ENCODE peak calls at places on chromosomes 16 and 17, in eight cellular contexts. One of them, this sample, is unnamed.

GRCh38 chr17:69928586-69928985 is 146.4 kb upstream of the KCNJ16 start:
- DNase-seq in small intestine: no peak
- DNase-seq in stimulated activated CD8-positive, alpha-beta memory T cell treated with anti-CD3 and anti-CD28 coated beads, Interleukin-7, amount 100 ng/mL, for 1 hour: no peak
- DNase-seq in NCI-H1930: no peak
- DNase-seq in SW480: no peak
- DNase-seq in AG08396: no peak
- DNase-seq in hepatocyte: no peak
- DNase-seq in renal cortical epithelial cell: no peak
- DNase-seq in this sample: no peak

GRCh38 chr17:7834554-7834890 is 505 bp downstream of the KDM6B start:
- DNase-seq in small intestine: peak
- DNase-seq in stimulated activated CD8-positive, alpha-beta memory T cell treated with anti-CD3 and anti-CD28 coated beads, Interleukin-7, amount 100 ng/mL, for 1 hour: no peak
- DNase-seq in NCI-H1930: no peak
- DNase-seq in SW480: peak
- DNase-seq in AG08396: peak
- DNase-seq in hepatocyte: peak
- DNase-seq in renal cortical epithelial cell: peak
- DNase-seq in this sample: peak

GRCh38 chr17:31068291-31068690 is 26.5 kb upstream of the NF1 start:
- DNase-seq in small intestine: peak
- DNase-seq in stimulated activated CD8-positive, alpha-beta memory T cell treated with anti-CD3 and anti-CD28 coated beads, Interleukin-7, amount 100 ng/mL, for 1 hour: peak
- DNase-seq in NCI-H1930: peak
- DNase-seq in SW480: peak
- DNase-seq in AG08396: no peak
- DNase-seq in hepatocyte: peak
- DNase-seq in renal cortical epithelial cell: no peak
- DNase-seq in this sample: peak

GRCh38 chr17:47239663-47240374 is 13.8 kb upstream of the ITGB3 start:
- DNase-seq in small intestine: peak
- DNase-seq in stimulated activated CD8-positive, alpha-beta memory T cell treated with anti-CD3 and anti-CD28 coated beads, Interleukin-7, amount 100 ng/mL, for 1 hour: no peak
- DNase-seq in NCI-H1930: no peak
- DNase-seq in SW480: peak
- DNase-seq in AG08396: peak
- DNase-seq in hepatocyte: peak
- DNase-seq in renal cortical epithelial cell: peak
- DNase-seq in this sample: no peak

GRCh38 chr17:16662936-16663335 is 9.3 kb upstream of the ZNF624 start:
- DNase-seq in small intestine: no peak
- DNase-seq in stimulated activated CD8-positive, alpha-beta memory T cell treated with anti-CD3 and anti-CD28 coated beads, Interleukin-7, amount 100 ng/mL, for 1 hour: no peak
- DNase-seq in NCI-H1930: no peak
- DNase-seq in SW480: no peak
- DNase-seq in AG08396: no peak
- DNase-seq in hepatocyte: no peak
- DNase-seq in renal cortical epithelial cell: peak
- DNase-seq in this sample: no peak

GRCh38 chr17:54888254-54888653 is 12.4 kb upstream of the TOM1L1 start:
- DNase-seq in small intestine: no peak
- DNase-seq in stimulated activated CD8-positive, alpha-beta memory T cell treated with anti-CD3 and anti-CD28 coated beads, Interleukin-7, amount 100 ng/mL, for 1 hour: no peak
- DNase-seq in NCI-H1930: no peak
- DNase-seq in SW480: no peak
- DNase-seq in AG08396: no peak
- DNase-seq in hepatocyte: no peak
- DNase-seq in renal cortical epithelial cell: no peak
- DNase-seq in this sample: no peak

GRCh38 chr17:13393841-13394710 is 207.7 kb downstream of the HS3ST3A1 start:
- DNase-seq in small intestine: no peak
- DNase-seq in stimulated activated CD8-positive, alpha-beta memory T cell treated with anti-CD3 and anti-CD28 coated beads, Interleukin-7, amount 100 ng/mL, for 1 hour: no peak
- DNase-seq in NCI-H1930: no peak
- DNase-seq in SW480: no peak
- DNase-seq in AG08396: peak
- DNase-seq in hepatocyte: no peak
- DNase-seq in renal cortical epithelial cell: peak
- DNase-seq in this sample: no peak

GRCh38 chr16:59510008-59510424 is 775.9 kb upstream of the GOT2 start:
- DNase-seq in small intestine: no peak
- DNase-seq in stimulated activated CD8-positive, alpha-beta memory T cell treated with anti-CD3 and anti-CD28 coated beads, Interleukin-7, amount 100 ng/mL, for 1 hour: no peak
- DNase-seq in NCI-H1930: no peak
- DNase-seq in SW480: no peak
- DNase-seq in AG08396: no peak
- DNase-seq in hepatocyte: no peak
- DNase-seq in renal cortical epithelial cell: peak
- DNase-seq in this sample: no peak

GRCh38 chr17:67095803-67096202 is 51.4 kb downstream of the CACNG1 start:
- DNase-seq in small intestine: no peak
- DNase-seq in stimulated activated CD8-positive, alpha-beta memory T cell treated with anti-CD3 and anti-CD28 coated beads, Interleukin-7, amount 100 ng/mL, for 1 hour: no peak
- DNase-seq in NCI-H1930: no peak
- DNase-seq in SW480: no peak
- DNase-seq in AG08396: no peak
- DNase-seq in hepatocyte: no peak
- DNase-seq in renal cortical epithelial cell: peak
- DNase-seq in this sample: no peak

This sample was measured in memory B cell.